ENCODE peak calls at places on chromosome 20, in eight cellular contexts. T is adrenal gland, P is breast epithelium, Q is astrocyte of the spinal cord, C is AG10803, S is mucosa of descending colon, H is fibroblast of mammary gland, B is thoracic aorta. G is an unnamed sample.

GRCh38 chr20:36504295-36504694 is 37.0 kb upstream of the MYL9 start:
- DNase-seq in P (no peak), T (no peak), Q (no peak), S (no peak), H (no peak), C (no peak), B (no peak), G (no peak)

GRCh38 chr20:41100001-41100480 is 37.3 kb upstream of the PLCG1 start:
- DNase-seq in C (no peak), T (no peak), Q (no peak), P (no peak), H (peak; percentile 20), B (no peak), S (no peak), G (no peak)

GRCh38 chr20:36756482-36756881 is 10.6 kb upstream of the NDRG3 start:
- DNase-seq in B (no peak), Q (no peak), T (no peak), C (no peak), P (no peak), H (no peak), S (no peak), G (no peak)

GRCh38 chr20:59895908-59896307 is 37.5 kb downstream of the SYCP2 start:
- DNase-seq in S (no peak), H (no peak), T (no peak), P (no peak), C (no peak), Q (no peak), B (no peak), G (no peak)

GRCh38 chr20:9407805-9408421 is 106.5 kb upstream of the LAMP5 start:
- DNase-seq in T (peak; percentile 77), P (peak; percentile 55), S (peak; percentile 83), C (peak; percentile 73), B (peak; percentile 34), H (peak; percentile 79), Q (peak; percentile 77), G (peak; percentile 83)

GRCh38 chr20:14415492-14415891 is 78.1 kb upstream of the FLRT3 start:
- DNase-seq in T (no peak), H (no peak), P (no peak), C (no peak), Q (no peak), S (peak; percentile 34), B (no peak), G (no peak)

GRCh38 chr20:10219452-10219791 is 792 bp downstream of the SNAP25 start:
- DNase-seq in T (peak; percentile 81), C (peak; percentile 42), P (peak; percentile 44), Q (peak; percentile 75), H (peak; percentile 62), B (peak; percentile 16), S (peak; percentile 79), G (peak; percentile 50)

GRCh38 chr20:61497029-61497627 is 245.1 kb downstream of the CDH4 start:
- DNase-seq in H (no peak), P (no peak), B (no peak), S (no peak), Q (no peak), C (no peak), T (no peak), G (no peak)

DNA sequence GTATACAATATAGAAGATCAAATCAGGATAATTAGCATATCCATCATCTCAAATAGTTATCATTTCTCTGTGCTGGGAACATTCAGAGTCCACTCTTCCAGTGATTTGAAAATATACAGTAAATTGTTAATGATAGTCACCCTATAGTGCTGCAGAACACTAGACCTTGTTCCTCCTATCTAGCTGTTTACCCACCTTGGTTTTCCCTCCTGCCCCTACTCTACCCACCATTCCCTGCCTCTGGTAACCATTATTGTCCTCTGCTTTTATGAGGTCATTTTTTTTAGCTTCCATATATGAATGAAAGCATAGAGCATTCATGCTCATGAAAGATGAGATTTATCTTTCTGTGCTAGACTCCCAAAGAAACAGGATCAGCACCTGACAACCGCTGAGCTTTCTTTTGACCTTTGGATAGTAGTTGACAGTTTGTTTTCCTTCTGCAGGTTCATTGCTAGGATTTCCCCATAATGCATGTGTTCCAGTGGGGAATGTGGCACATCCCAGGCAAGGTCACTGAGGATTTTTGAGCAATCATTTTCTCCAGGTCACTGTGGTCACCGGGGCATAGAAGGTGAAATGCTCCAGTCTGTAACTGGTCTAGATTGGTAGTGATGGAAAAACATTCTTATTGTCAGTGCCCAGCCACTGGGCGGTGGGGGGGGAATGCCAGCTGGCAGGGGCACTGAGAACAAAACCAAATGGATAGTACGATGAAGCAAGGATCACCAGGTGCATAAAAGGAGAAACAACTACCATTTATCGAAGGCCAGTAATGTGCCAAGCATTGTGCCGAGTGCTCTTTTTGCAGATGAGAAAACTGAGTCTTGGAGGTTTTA is 33.6 kb upstream of the BCAS1 start:
- DNase-seq in P (no peak), H (no peak), T (no peak), S (peak; percentile 22), Q (no peak), B (no peak), C (no peak), G (no peak)
- TF ChIP-seq CTCF in P (no peak), H (no peak), T (no peak), S (no peak), Q (no peak), B (no peak), C (no peak), G (no peak)

GRCh38 chr20:58660855-58661254 is 9.8 kb downstream of the STX16 start:
- DNase-seq in S (no peak), C (no peak), T (no peak), H (no peak), B (no peak), Q (no peak), P (no peak), G (no peak)
- H3K4me3 ChIP-seq in S (no peak overlapping the region), C (no peak overlapping the region), T (no peak overlapping the region), H (no peak overlapping the region), B (no peak overlapping the region), Q (no peak overlapping the region), P (no peak overlapping the region), G (no peak overlapping the region)

GRCh38 chr20:34312544-34313217 is 9.5 kb upstream of the AHCY start:
- DNase-seq in B (peak; percentile 42), Q (peak; percentile 81), S (peak; percentile 93), H (peak; percentile 84), T (peak; percentile 91), P (peak; percentile 74), C (peak; percentile 79), G (peak; percentile 86)

GRCh38 chr20:34309691-34310090 is 6.5 kb upstream of the AHCY start:
- DNase-seq in C (no peak), H (no peak), T (no peak), S (no peak), B (no peak), Q (no peak), P (no peak), G (no peak)

GRCh38 chr20:34312024-34312460 is 8.9 kb upstream of the AHCY start:
- DNase-seq in P (no peak), B (no peak), Q (no peak), T (no peak), H (no peak), S (peak; percentile 34), C (no peak), G (no peak)

GRCh38 chr20:34310481-34311117 is 7.4 kb upstream of the AHCY start:
- DNase-seq in B (no peak), T (no peak), Q (no peak), C (no peak), P (no peak), S (peak; percentile 36), H (no peak), G (no peak)

DNA sequence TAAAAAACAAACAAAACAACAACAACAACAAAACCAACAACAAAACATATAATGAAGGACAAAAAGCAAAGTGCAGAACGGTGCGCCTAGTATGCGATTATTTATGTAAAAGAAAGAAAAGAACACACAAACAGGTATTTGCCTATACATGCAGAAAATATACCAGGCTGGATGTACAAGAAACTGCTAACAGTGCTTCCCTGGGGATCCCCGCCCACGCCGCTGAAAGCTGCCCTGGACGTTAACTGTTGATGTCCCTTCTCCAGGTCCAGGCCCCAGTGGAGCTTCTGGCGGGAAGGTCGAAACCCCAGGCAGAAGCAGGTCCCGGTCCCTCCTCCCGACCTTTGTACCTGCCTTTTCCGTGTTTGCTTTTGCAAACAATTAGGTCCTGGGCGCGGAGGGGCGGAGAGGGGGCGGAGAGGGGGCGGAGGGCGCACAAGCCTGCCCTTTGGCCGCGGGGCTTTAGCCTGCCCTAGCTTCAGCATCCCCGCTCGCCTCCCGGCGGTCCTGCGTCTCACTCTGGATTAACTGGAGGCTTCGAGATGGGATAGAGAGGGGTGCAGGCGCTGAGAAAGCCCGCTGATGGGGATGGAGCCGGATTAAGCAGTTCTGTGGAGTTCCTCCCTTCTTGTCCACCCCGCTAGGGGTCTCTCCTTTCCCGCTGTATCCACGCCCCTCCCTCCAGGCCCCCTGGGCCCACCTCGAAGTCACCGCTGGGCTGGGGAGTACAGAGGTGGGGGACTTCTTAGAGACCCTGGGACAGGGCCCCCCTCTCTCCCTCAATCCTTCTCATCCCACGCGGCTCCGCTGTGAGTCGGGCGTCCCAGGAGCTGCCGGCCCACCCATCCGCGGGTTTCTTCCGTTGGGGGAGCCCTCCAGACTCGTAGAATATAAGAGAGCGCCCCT is 8.2 kb upstream of the AHCY start:
- DNase-seq in C (no peak), Q (no peak), H (peak; percentile 31), B (no peak), T (no peak), S (peak; percentile 91), P (no peak), G (no peak)
- TF ChIP-seq CTCF in C (peak; percentile 26), Q (peak; percentile 23), H (peak; percentile 16), B (no peak), T (no peak), S (no peak), P (no peak), G (peak; percentile 42)

DNA sequence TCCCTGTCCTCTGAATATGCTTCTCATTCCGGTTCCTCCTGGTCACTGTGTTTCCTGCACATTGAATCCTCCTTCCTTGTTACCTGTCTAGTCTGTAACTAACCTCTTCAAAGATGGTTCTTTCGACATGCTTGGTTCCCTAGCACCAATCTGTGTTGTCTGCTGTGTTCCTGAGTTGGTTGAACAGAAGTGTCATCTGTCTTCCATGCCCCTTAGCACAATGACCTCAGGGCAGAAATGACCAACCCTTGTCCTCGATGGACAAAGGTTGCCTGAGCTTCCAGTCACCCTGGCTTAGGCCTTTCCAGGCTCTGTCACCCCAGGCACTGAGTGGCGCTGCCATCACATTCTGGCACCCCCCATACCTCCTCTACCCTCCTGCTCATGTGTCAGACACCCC is 266.8 kb upstream of the RIN2 start:
- DNase-seq in H (no peak), T (no peak), Q (no peak), P (no peak), S (no peak), C (no peak), B (no peak), G (no peak)
- H3K4me3 ChIP-seq in H (no peak overlapping the region), T (no peak overlapping the region), Q (no peak overlapping the region), P (no peak overlapping the region), S (no peak overlapping the region), C (no peak overlapping the region), B (no peak overlapping the region), G (no peak overlapping the region)

DNA sequence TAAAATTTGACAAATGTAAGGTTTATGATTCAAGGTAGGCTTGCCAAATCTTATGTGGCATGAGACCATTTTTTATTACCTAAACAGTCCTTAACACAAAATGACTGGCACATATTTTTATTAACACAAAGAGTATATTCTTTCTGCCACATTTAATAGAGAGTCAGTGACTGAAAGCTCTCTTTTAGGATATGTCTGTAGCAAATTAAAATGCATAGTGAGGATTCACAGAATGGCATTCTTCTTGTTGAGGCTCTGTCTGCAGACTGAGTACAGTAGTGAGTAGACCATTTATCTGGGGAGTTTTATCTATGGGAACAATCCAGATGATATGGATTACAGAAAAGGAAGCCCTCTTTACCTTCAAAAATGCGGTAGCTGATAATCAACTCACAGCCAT is 56.5 kb downstream of the HAO1 start:
- DNase-seq in P (no peak), H (no peak), T (no peak), S (no peak), C (no peak), B (no peak), Q (no peak), G (no peak)
- TF ChIP-seq CTCF in P (no peak), H (no peak), T (no peak), S (no peak), C (no peak), B (no peak), Q (no peak), G (no peak)

G was measured in fibroblast of the aortic adventitia.